ENCODE peak calls at places on chromosomes 2 and 18, in eight cellular contexts. One of them, this sample, is unnamed.

GRCh38 chr2:54858021-54858681 is 134.7 kb downstream of the EML6 start:
- DNase-seq in stromal cell of bone marrow: peak; percentile 78
- DNase-seq in memory B cell: no peak
- DNase-seq in HCEC 1CT: peak; percentile 73
- DNase-seq in kidney tubule cell: no peak
- DNase-seq in GOT3: no peak
- DNase-seq in fibroblast of lung: peak; percentile 63
- DNase-seq in tibial artery: no peak
- DNase-seq in this sample: peak; percentile 64

GRCh38 chr2:59935005-59935404 is 618.4 kb downstream of the BCL11A start:
- DNase-seq in stromal cell of bone marrow: no peak
- DNase-seq in memory B cell: no peak
- DNase-seq in HCEC 1CT: no peak
- DNase-seq in kidney tubule cell: no peak
- DNase-seq in GOT3: no peak
- DNase-seq in fibroblast of lung: no peak
- DNase-seq in tibial artery: no peak
- DNase-seq in this sample: no peak

GRCh38 chr2:20050712-20051517 is 513 bp downstream of the LAPTM4A start:
- DNase-seq in stromal cell of bone marrow: peak; percentile 57
- DNase-seq in memory B cell: peak; percentile 34
- DNase-seq in HCEC 1CT: peak; percentile 69
- DNase-seq in kidney tubule cell: peak; percentile 63
- DNase-seq in GOT3: peak; percentile 2
- DNase-seq in fibroblast of lung: peak; percentile 55
- DNase-seq in tibial artery: peak; percentile 48
- DNase-seq in this sample: peak; percentile 68

GRCh38 chr18:28183418-28184078 is 6.6 kb upstream of the CDH2 start:
- DNase-seq in stromal cell of bone marrow: no peak
- DNase-seq in memory B cell: no peak
- DNase-seq in HCEC 1CT: peak; percentile 48
- DNase-seq in kidney tubule cell: peak; percentile 52
- DNase-seq in GOT3: no peak
- DNase-seq in fibroblast of lung: peak; percentile 65
- DNase-seq in tibial artery: no peak
- DNase-seq in this sample: peak; percentile 54

GRCh38 chr2:102033028-102033749 is 41.4 kb downstream of the IL1R2 start:
- DNase-seq in stromal cell of bone marrow: no peak
- DNase-seq in memory B cell: peak; percentile 11
- DNase-seq in HCEC 1CT: peak; percentile 84
- DNase-seq in kidney tubule cell: peak; percentile 93
- DNase-seq in GOT3: no peak
- DNase-seq in fibroblast of lung: peak; percentile 96
- DNase-seq in tibial artery: peak; percentile 67
- DNase-seq in this sample: peak; percentile 96

GRCh38 chr2:23745068-23745725 is 181.7 kb downstream of the ATAD2B start:
- DNase-seq in stromal cell of bone marrow: no peak
- DNase-seq in memory B cell: no peak
- DNase-seq in HCEC 1CT: no peak
- DNase-seq in kidney tubule cell: no peak
- DNase-seq in GOT3: no peak
- DNase-seq in fibroblast of lung: no peak
- DNase-seq in tibial artery: no peak
- DNase-seq in this sample: no peak

GRCh38 chr2:236858661-236859060 is 227.0 kb upstream of the COPS8 start:
- DNase-seq in stromal cell of bone marrow: no peak
- DNase-seq in memory B cell: no peak
- DNase-seq in HCEC 1CT: no peak
- DNase-seq in kidney tubule cell: no peak
- DNase-seq in GOT3: no peak
- DNase-seq in fibroblast of lung: no peak
- DNase-seq in tibial artery: no peak
- DNase-seq in this sample: no peak

GRCh38 chr18:47558110-47558750 is 306.8 kb upstream of the SKOR2 start:
- DNase-seq in stromal cell of bone marrow: no peak
- DNase-seq in memory B cell: no peak
- DNase-seq in HCEC 1CT: no peak
- DNase-seq in kidney tubule cell: peak; percentile 71
- DNase-seq in GOT3: no peak
- DNase-seq in fibroblast of lung: no peak
- DNase-seq in tibial artery: no peak
- DNase-seq in this sample: no peak

GRCh38 chr2:191690327-191690726 is 12.4 kb downstream of the NABP1 start:
- DNase-seq in stromal cell of bone marrow: no peak
- DNase-seq in memory B cell: no peak
- DNase-seq in HCEC 1CT: peak; percentile 17
- DNase-seq in kidney tubule cell: peak; percentile 4
- DNase-seq in GOT3: no peak
- DNase-seq in fibroblast of lung: no peak
- DNase-seq in tibial artery: no peak
- DNase-seq in this sample: no peak

GRCh38 chr2:231161252-231162035 is 36.6 kb upstream of the HTR2B start:
- DNase-seq in stromal cell of bone marrow: no peak
- DNase-seq in memory B cell: no peak
- DNase-seq in HCEC 1CT: peak; percentile 15
- DNase-seq in kidney tubule cell: peak; percentile 54
- DNase-seq in GOT3: no peak
- DNase-seq in fibroblast of lung: no peak
- DNase-seq in tibial artery: no peak
- DNase-seq in this sample: no peak

This sample was measured in iris pigment epithelial cell.